ENCODE peak calls at places on chromosomes 11 and 22, in four cellular contexts. L, V, O and P are unnamed samples.

GRCh38 chr11:47165294-47165840 is 11.3 kb downstream of the ARFGAP2 start:
- DNase-seq in V (no peak), O (no peak), L (no peak), P (no peak)

GRCh38 chr11:61919113-61919840 is 1.9 kb upstream of the RAB3IL1 start:
- DNase-seq in L (no peak), V (no peak), O (no peak), P (no peak)

GRCh38 chr22:46078241-46079092 is 71.9 kb upstream of the PPARA start:
- DNase-seq in L (peak), O (no peak), V (no peak), P (peak)

GRCh38 chr22:46150615-46151423 is 493 bp downstream of the PPARA start:
- DNase-seq in L (no peak), V (peak), O (no peak), P (peak)

GRCh38 chr11:70005107-70005818 is 72.9 kb upstream of the ANO1 start:
- DNase-seq in V (no peak), O (peak), L (no peak), P (no peak)

GRCh38 chr11:64566042-64566914 is 24.7 kb upstream of the SLC22A12 start:
- DNase-seq in O (peak), V (no peak), L (no peak), P (no peak)

GRCh38 chr11:1086171-1087102 is 11.8 kb downstream of the MUC2 start:
- DNase-seq in O (no peak), V (no peak), L (peak), P (peak)

GRCh38 chr11:93330446-93330984 is at the start of gene DEUP1:
- DNase-seq in L (peak), V (no peak), O (no peak), P (peak)

GRCh38 chr11:721913-722811 is 16.1 kb downstream of the EPS8L2 start:
- DNase-seq in L (no peak), V (peak), O (no peak), P (no peak)

GRCh38 chr11:61539009-61539408 is 30.5 kb downstream of the LRRC10B start:
- DNase-seq in V (no peak), O (no peak), L (no peak), P (no peak)

GRCh38 chr22:32926600-32926999 is 125.1 kb downstream of the TIMP3 start:
- DNase-seq in V (no peak), L (no peak), O (no peak), P (no peak)

GRCh38 chr11:19435306-19435989 is 194.7 kb upstream of the E2F8 start:
- DNase-seq in L (no peak), O (no peak), V (no peak), P (no peak)

GRCh38 chr22:37302617-37303555 is 20.6 kb downstream of the CYTH4 start:
- DNase-seq in L (no peak), V (no peak), O (no peak), P (no peak)

GRCh38 chr11:30889116-30889765 is 303.1 kb upstream of the MPPED2 start:
- DNase-seq in V (no peak), O (no peak), L (no peak), P (no peak)

GRCh38 chr22:45159652-45160462 is 3.9 kb upstream of the NUP50 start:
- DNase-seq in O (no peak), V (no peak), L (no peak), P (no peak)

GRCh38 chr22:43393845-43394474 is 17.9 kb upstream of the MPPED1 start:
- DNase-seq in L (no peak), V (no peak), O (no peak), P (no peak)

GRCh38 chr11:62186195-62186594 is 3.8 kb upstream of the SCGB1D1 start:
- DNase-seq in V (no peak), O (no peak), L (peak), P (no peak)

GRCh38 chr22:46140989-46141928 is 9.1 kb upstream of the PPARA start:
- DNase-seq in V (no peak), O (no peak), L (no peak), P (no peak)

GRCh38 chr11:112293614-112294013 is 33.0 kb upstream of the PLET1 start:
- DNase-seq in V (no peak), O (no peak), L (peak), P (no peak)

GRCh38 chr22:34765115-34765514 is 300.8 kb upstream of the ISX start:
- DNase-seq in V (no peak), O (no peak), L (no peak), P (no peak)

GRCh38 chr11:5600374-5600851 is 4.0 kb downstream of the TRIM6 start:
- DNase-seq in O (no peak), V (peak), L (peak), P (peak)

GRCh38 chr11:33721984-33722383 is 14.2 kb downstream of the CD59 start:
- DNase-seq in O (no peak), L (no peak), V (no peak), P (peak)

GRCh38 chr11:116533186-116533825 is 239.5 kb downstream of the BUD13 start:
- DNase-seq in L (no peak), V (no peak), O (no peak), P (no peak)

GRCh38 chr11:116724813-116725212 is 48.0 kb downstream of the BUD13 start:
- DNase-seq in O (no peak), V (no peak), L (no peak), P (no peak)

GRCh38 chr22:21615731-21616130 is 14.1 kb downstream of the YDJC start:
- DNase-seq in L (no peak), V (no peak), O (no peak), P (no peak)

GRCh38 chr11:114890076-114890475 is 211.7 kb downstream of the NXPE2 start:
- DNase-seq in L (no peak), O (no peak), V (no peak), P (no peak)

GRCh38 chr11:40175980-40176379 is 1283.5 kb downstream of the LRRC4C start:
- DNase-seq in L (no peak), O (no peak), V (no peak), P (no peak)

GRCh38 chr22:24599514-24599913 is 3.5 kb upstream of the GGT1 start:
- DNase-seq in O (no peak), V (no peak), L (no peak), P (peak)

GRCh38 chr11:79200398-79201070 is 240.3 kb downstream of the TENM4 start:
- DNase-seq in V (no peak), L (no peak), O (no peak), P (no peak)

GRCh38 chr11:841981-842369 is 354 bp downstream of the POLR2L start:
- DNase-seq in L (no peak), V (no peak), O (no peak), P (no peak)

GRCh38 chr22:49672013-49672516 is 155.6 kb downstream of the BRD1 start:
- DNase-seq in L (no peak), O (no peak), V (no peak), P (no peak)

GRCh38 chr11:32231909-32232493 is 141.1 kb downstream of the RCN1 start:
- DNase-seq in L (no peak), O (peak), V (no peak), P (no peak)

GRCh38 chr11:118916842-118917388 is 8.8 kb downstream of the BCL9L start:
- DNase-seq in L (peak), O (no peak), V (no peak), P (peak)

GRCh38 chr11:114176321-114176720 is 116.8 kb downstream of the ZBTB16 start:
- DNase-seq in L (no peak), O (no peak), V (no peak), P (no peak)

GRCh38 chr22:32686354-32686753 is 115.2 kb upstream of the TIMP3 start:
- DNase-seq in V (no peak), O (no peak), L (no peak), P (no peak)